ENCODE peak calls at places on chromosomes 1 and 21, in nine cellular contexts. S, E, O, X, D, V, B, R and K are unnamed samples.

GRCh38 chr21:20998456-20998789 is 214 bp downstream of the NCAM2 start:
- DNase-seq in S (no peak), E (no peak), O (no peak), X (no peak), D (no peak), V (no peak), B (no peak), R (no peak), K (no peak)

GRCh38 chr1:7223334-7224080 is 438.3 kb downstream of the CAMTA1 start:
- DNase-seq in S (peak), E (no peak), O (no peak), X (peak), D (peak), V (no peak), B (no peak), R (no peak), K (no peak)

GRCh38 chr1:180230791-180231505 is 884 bp downstream of the LHX4 start:
- DNase-seq in S (peak), E (peak), O (no peak), X (no peak), D (peak), V (no peak), B (peak), R (no peak), K (no peak)

GRCh38 chr1:223045164-223045957 is 97.7 kb downstream of the TLR5 start:
- DNase-seq in S (no peak), E (no peak), O (no peak), X (no peak), D (no peak), V (no peak), B (no peak), R (no peak), K (no peak)

GRCh38 chr1:98662354-98662665 is 789 bp downstream of the SNX7 start:
- DNase-seq in S (peak), E (no peak), O (no peak), X (no peak), D (no peak), V (no peak), B (no peak), R (no peak), K (no peak)

GRCh38 chr21:33642896-33643657 is 776 bp downstream of the ITSN1 start:
- DNase-seq in S (no peak), E (peak), O (peak), X (peak), D (no peak), V (peak), B (peak), R (peak), K (no peak)

GRCh38 chr1:202133016-202133415 is 10.3 kb downstream of the GPR37L1 start:
- DNase-seq in S (no peak), E (no peak), O (no peak), X (no peak), D (no peak), V (no peak), B (no peak), R (peak), K (no peak)

GRCh38 chr21:26136686-26137085 is 33.9 kb downstream of the APP start:
- DNase-seq in S (no peak), E (no peak), O (no peak), X (no peak), D (no peak), V (no peak), B (no peak), R (no peak), K (peak)

GRCh38 chr1:97805093-97805492 is 115.7 kb downstream of the DPYD start:
- DNase-seq in S (no peak), E (no peak), O (no peak), X (no peak), D (no peak), V (no peak), B (no peak), R (no peak), K (no peak)

GRCh38 chr1:23798662-23799142 is 1.9 kb downstream of the GALE start:
- DNase-seq in S (no peak), E (peak), O (no peak), X (peak), D (no peak), V (no peak), B (no peak), R (no peak), K (no peak)

GRCh38 chr1:168091720-168092119 is 45.0 kb downstream of the GPR161 start:
- DNase-seq in S (no peak), E (no peak), O (no peak), X (no peak), D (no peak), V (no peak), B (no peak), R (no peak), K (no peak)

GRCh38 chr1:9844746-9845145 is 21.0 kb upstream of the CLSTN1 start:
- DNase-seq in S (no peak), E (no peak), O (no peak), X (no peak), D (no peak), V (no peak), B (no peak), R (no peak), K (no peak)

GRCh38 chr1:186492531-186493291 is 31.8 kb upstream of the PDC start:
- DNase-seq in S (peak), E (no peak), O (no peak), X (peak), D (no peak), V (no peak), B (no peak), R (no peak), K (no peak)

GRCh38 chr1:230128569-230129269 is 61.7 kb downstream of the GALNT2 start:
- DNase-seq in S (no peak), E (no peak), O (peak), X (no peak), D (no peak), V (no peak), B (no peak), R (no peak), K (no peak)

GRCh38 chr1:53735261-53735660 is 3.7 kb downstream of the GLIS1 start:
- DNase-seq in S (no peak), E (no peak), O (peak), X (no peak), D (no peak), V (no peak), B (no peak), R (no peak), K (no peak)

GRCh38 chr1:107378602-107379265 is 237.9 kb downstream of the NTNG1 start:
- DNase-seq in S (no peak), E (no peak), O (no peak), X (no peak), D (no peak), V (no peak), B (no peak), R (no peak), K (no peak)

GRCh38 chr1:225848044-225848955 is 33.9 kb downstream of the TMEM63A start:
- DNase-seq in S (peak), E (peak), O (no peak), X (no peak), D (no peak), V (peak), B (no peak), R (no peak), K (peak)

GRCh38 chr1:54850082-54850730 is 36.8 kb downstream of the DHCR24 start:
- DNase-seq in S (no peak), E (no peak), O (peak), X (no peak), D (no peak), V (no peak), B (no peak), R (no peak), K (no peak)

GRCh38 chr1:212981571-212982328 is 31.4 kb downstream of the VASH2 start:
- DNase-seq in S (no peak), E (no peak), O (peak), X (no peak), D (no peak), V (no peak), B (no peak), R (no peak), K (peak)

GRCh38 chr1:211891708-211892107 is 61.1 kb upstream of the LPGAT1 start:
- DNase-seq in S (no peak), E (no peak), O (no peak), X (no peak), D (no peak), V (no peak), B (no peak), R (no peak), K (no peak)

GRCh38 chr1:15989776-15990175 is 13.9 kb upstream of the ZBTB17 start:
- DNase-seq in S (no peak), E (peak), O (no peak), X (no peak), D (no peak), V (no peak), B (no peak), R (no peak), K (no peak)

GRCh38 chr1:39478536-39478935 is 12.9 kb upstream of the BMP8A start:
- DNase-seq in S (no peak), E (no peak), O (no peak), X (no peak), D (no peak), V (no peak), B (no peak), R (no peak), K (no peak)

GRCh38 chr1:34758751-34759150 is 789 bp upstream of the GJB4 start:
- DNase-seq in S (no peak), E (no peak), O (no peak), X (no peak), D (no peak), V (no peak), B (no peak), R (no peak), K (no peak)

GRCh38 chr1:228368801-228369607 is 37.6 kb downstream of the TRIM11 start:
- DNase-seq in S (peak), E (peak), O (peak), X (no peak), D (no peak), V (peak), B (peak), R (no peak), K (no peak)

GRCh38 chr1:228010921-228011320 is 4.1 kb downstream of the WNT3A start:
- DNase-seq in S (no peak), E (no peak), O (peak), X (no peak), D (no peak), V (no peak), B (no peak), R (peak), K (no peak)

GRCh38 chr1:244835276-244836134 is at the start of gene COX20:
- DNase-seq in S (peak), E (peak), O (peak), X (peak), D (peak), V (peak), B (peak), R (peak), K (peak)
- TF ChIP-seq CTCF in S (no peak), E (no peak), O (no peak), X (no peak), D (no peak), V (no peak), B (no peak), R (no peak), K (no peak)

GRCh38 chr1:89990976-89991831 is 3.7 kb upstream of the ZNF326 start:
- DNase-seq in S (no peak), E (no peak), O (no peak), X (no peak), D (no peak), V (no peak), B (no peak), R (no peak), K (no peak)
- H3K4me3 ChIP-seq in S (no peak), E (no peak), O (no peak), X (no peak), D (no peak), V (no peak), B (no peak), R (no peak), K (no peak)

GRCh38 chr1:21244986-21245687 is 45.1 kb downstream of the ECE1 start:
- DNase-seq in S (no peak), E (peak), O (no peak), X (no peak), D (no peak), V (no peak), B (no peak), R (no peak), K (no peak)
- TF ChIP-seq CTCF in S (peak), E (peak), O (no peak), X (peak), D (peak), V (peak), B (peak), R (no peak), K (peak)

GRCh38 chr1:234412830-234413229 is 39.6 kb downstream of the COA6 start:
- DNase-seq in S (no peak), E (no peak), O (no peak), X (no peak), D (no peak), V (no peak), B (no peak), R (no peak), K (no peak)

GRCh38 chr1:234409328-234409727 is 36.1 kb downstream of the COA6 start:
- DNase-seq in S (no peak), E (no peak), O (no peak), X (peak), D (no peak), V (no peak), B (no peak), R (no peak), K (no peak)

GRCh38 chr1:234406871-234407270 is 33.6 kb downstream of the COA6 start:
- DNase-seq in S (no peak), E (no peak), O (no peak), X (no peak), D (no peak), V (no peak), B (no peak), R (no peak), K (no peak)

GRCh38 chr1:234405676-234406075 is 32.4 kb downstream of the COA6 start:
- DNase-seq in S (no peak), E (no peak), O (no peak), X (no peak), D (no peak), V (no peak), B (peak), R (no peak), K (no peak)

GRCh38 chr1:234408757-234409156 is 35.5 kb downstream of the COA6 start:
- DNase-seq in S (no peak), E (no peak), O (no peak), X (no peak), D (no peak), V (no peak), B (no peak), R (no peak), K (no peak)
- H3K4me3 ChIP-seq in S (no peak), E (no peak), O (no peak), X (no peak), D (no peak), V (no peak), B (no peak), R (no peak), K (no peak)

DNA sequence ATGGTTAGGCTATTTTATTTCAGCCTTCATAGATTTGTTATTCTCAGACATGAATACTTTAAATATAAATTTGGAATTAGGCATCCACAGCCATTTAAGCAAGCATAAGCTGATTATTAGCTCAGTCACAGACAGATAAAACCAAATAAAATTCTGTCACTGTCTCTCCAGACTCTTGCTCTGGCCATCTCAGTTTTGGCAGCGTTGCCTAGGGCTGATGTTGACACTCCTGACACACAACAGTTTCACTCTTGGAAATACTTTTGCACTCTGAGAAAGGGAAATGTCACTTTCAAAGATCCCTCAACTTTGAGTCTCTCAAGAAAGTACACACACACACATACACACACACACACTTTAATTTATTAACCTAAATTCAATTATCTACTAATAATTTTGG is 372.7 kb downstream of the BRINP3 start:
- DNase-seq in S (no peak), E (no peak), O (no peak), X (no peak), D (no peak), V (no peak), B (no peak), R (no peak), K (no peak)
- TF ChIP-seq CTCF in S (no peak), E (no peak), O (no peak), X (no peak), D (no peak), V (no peak), B (no peak), R (no peak), K (no peak)

GRCh38 chr21:46284077-46284644 is 1.2 kb downstream of the MCM3AP start:
- DNase-seq in S (no peak), E (no peak), O (no peak), X (no peak), D (no peak), V (no peak), B (no peak), R (no peak), K (no peak)
- H3K4me3 ChIP-seq in S (no peak), E (peak), O (no peak), X (peak), D (no peak), V (peak), B (no peak), R (no peak), K (peak)

DNA sequence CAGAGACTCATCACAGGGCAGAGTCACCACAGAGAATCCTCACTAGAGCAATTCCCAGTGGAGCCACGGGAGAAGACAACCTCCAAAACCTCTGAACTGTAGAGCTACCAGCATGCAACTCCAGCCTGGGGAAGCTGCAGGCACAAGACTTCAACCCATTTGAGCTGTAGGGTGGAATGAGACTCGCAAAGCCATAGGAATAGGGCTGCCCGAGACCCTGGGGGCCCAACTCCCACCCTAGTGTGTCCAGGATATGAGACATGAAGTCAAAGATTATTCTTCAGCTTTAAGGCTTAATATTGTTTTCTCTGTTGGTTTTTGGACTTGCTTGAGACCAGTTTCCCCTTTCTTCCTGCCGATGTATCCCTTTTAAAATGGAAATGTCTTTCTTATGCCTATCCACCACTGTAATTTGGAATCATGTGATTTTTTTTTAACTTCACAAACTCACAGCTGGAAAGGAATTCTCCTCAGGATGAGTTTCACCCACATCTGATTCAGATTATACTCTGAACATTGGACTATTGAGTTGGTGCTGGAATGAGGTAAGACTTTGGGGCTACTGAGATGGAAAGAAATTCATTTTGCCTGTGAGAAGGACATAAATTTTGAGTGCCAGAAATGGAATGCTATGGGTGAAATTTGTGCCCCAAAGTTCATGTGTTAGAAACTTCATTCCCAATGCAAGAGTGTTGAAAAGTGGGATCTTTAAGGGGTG is 59.6 kb upstream of the ST6GALNAC5 start:
- DNase-seq in S (no peak), E (no peak), O (no peak), X (no peak), D (no peak), V (no peak), B (no peak), R (no peak), K (no peak)
- TF ChIP-seq CTCF in S (no peak), E (no peak), O (no peak), X (no peak), D (no peak), V (no peak), B (no peak), R (no peak), K (no peak)